ENCODE peak calls at places on chromosomes 12 and 14, in four cellular contexts. A is HCT116, N is K562, V is GM12878. I is an unnamed sample.

GRCh38 chr12:77102691-77103090 is 37.3 kb upstream of the E2F7 start:
- DNase-seq in V (no peak), A (peak; percentile 19), N (no peak), I (no peak)

GRCh38 chr14:69980457-69981414 is 101.5 kb downstream of the SMOC1 start:
- DNase-seq in V (no peak), N (no peak), A (peak; percentile 15), I (no peak)

GRCh38 chr12:47770086-47770726 is 2.8 kb upstream of the SLC48A1 start:
- DNase-seq in A (no peak), N (no peak), V (no peak), I (no peak)

GRCh38 chr12:111451649-111452129 is 46.0 kb downstream of the SH2B3 start:
- DNase-seq in N (peak; percentile 46), V (no peak), A (peak; percentile 24), I (no peak)

GRCh38 chr14:105168496-105168978 is at the start of gene JAG2:
- DNase-seq in A (no peak), V (no peak), N (no peak), I (no peak)

GRCh38 chr12:121812320-121812871 is 8.6 kb downstream of the SETD1B start:
- DNase-seq in A (no peak), V (no peak), N (peak; percentile 93), I (no peak)

GRCh38 chr12:113996026-113996425 is 29.9 kb upstream of the RBM19 start:
- DNase-seq in V (no peak), A (no peak), N (no peak), I (peak; percentile 23)

GRCh38 chr12:51028126-51028810 is 2.1 kb upstream of the SLC11A2 start:
- DNase-seq in A (no peak), V (no peak), N (peak; percentile 58), I (no peak)

GRCh38 chr12:24709201-24709600 is 239.7 kb downstream of the BCAT1 start:
- DNase-seq in V (no peak), N (peak; percentile 36), A (no peak), I (no peak)

GRCh38 chr12:6372403-6373003 is 2.9 kb downstream of the SCNN1A start:
- DNase-seq in V (no peak), N (no peak), A (peak; percentile 90), I (no peak)

GRCh38 chr12:15558915-15559528 is 230.2 kb downstream of the EPS8 start:
- DNase-seq in A (no peak), V (no peak), N (no peak), I (no peak)

GRCh38 chr14:101020971-101021370 is 117.4 kb upstream of the RTL1 start:
- DNase-seq in N (no peak), A (no peak), V (no peak), I (no peak)

GRCh38 chr14:43647302-43647701 is 859.8 kb downstream of the FSCB start:
- DNase-seq in V (no peak), N (no peak), A (no peak), I (peak; percentile 7)

GRCh38 chr14:99133563-99134332 is 138.2 kb downstream of the BCL11B start:
- DNase-seq in A (no peak), N (no peak), V (no peak), I (peak; percentile 44)

GRCh38 chr14:55200646-55201045 is 9.3 kb upstream of the DLGAP5 start:
- DNase-seq in V (no peak), N (no peak), A (no peak), I (no peak)

GRCh38 chr12:25313591-25313990 is 62.9 kb upstream of the KRAS start:
- DNase-seq in A (no peak), N (no peak), V (no peak), I (no peak)

GRCh38 chr12:94783862-94784261 is 133.5 kb upstream of the TMCC3 start:
- DNase-seq in V (no peak), N (no peak), A (no peak), I (no peak)

GRCh38 chr12:4829793-4830162 is 79.9 kb upstream of the KCNA1 start:
- DNase-seq in V (no peak), A (no peak), N (no peak), I (no peak)

GRCh38 chr14:55073856-55074255 is 22.4 kb downstream of the MAPK1IP1L start:
- DNase-seq in V (no peak), N (no peak), A (no peak), I (no peak)

GRCh38 chr14:105484069-105484996 is 2.4 kb upstream of the CRIP1 start:
- DNase-seq in N (no peak), A (no peak), V (no peak), I (no peak)

GRCh38 chr12:82817368-82817767 is 130.7 kb downstream of the TMTC2 start:
- DNase-seq in V (no peak), A (no peak), N (no peak), I (no peak)

GRCh38 chr14:36655054-36655381 is 6.6 kb upstream of the PAX9 start:
- DNase-seq in V (no peak), N (no peak), A (no peak), I (no peak)

GRCh38 chr14:55281316-55281839 is 10.2 kb downstream of the FBXO34 start:
- DNase-seq in V (no peak), A (no peak), N (no peak), I (no peak)

GRCh38 chr14:102591372-102591943 is 991 bp upstream of the RCOR1 start:
- DNase-seq in V (no peak), A (no peak), N (no peak), I (peak; percentile 64)

GRCh38 chr12:18281941-18282340 is 20.6 kb downstream of the PIK3C2G start:
- DNase-seq in A (no peak), N (no peak), V (no peak), I (no peak)

GRCh38 chr12:49979061-49979586 is 6.4 kb downstream of the AQP6 start:
- DNase-seq in N (no peak), V (no peak), A (no peak), I (no peak)
- TF ChIP-seq EGR1 in N (no peak), V (no peak), A (no peak), I (no peak)

DNA sequence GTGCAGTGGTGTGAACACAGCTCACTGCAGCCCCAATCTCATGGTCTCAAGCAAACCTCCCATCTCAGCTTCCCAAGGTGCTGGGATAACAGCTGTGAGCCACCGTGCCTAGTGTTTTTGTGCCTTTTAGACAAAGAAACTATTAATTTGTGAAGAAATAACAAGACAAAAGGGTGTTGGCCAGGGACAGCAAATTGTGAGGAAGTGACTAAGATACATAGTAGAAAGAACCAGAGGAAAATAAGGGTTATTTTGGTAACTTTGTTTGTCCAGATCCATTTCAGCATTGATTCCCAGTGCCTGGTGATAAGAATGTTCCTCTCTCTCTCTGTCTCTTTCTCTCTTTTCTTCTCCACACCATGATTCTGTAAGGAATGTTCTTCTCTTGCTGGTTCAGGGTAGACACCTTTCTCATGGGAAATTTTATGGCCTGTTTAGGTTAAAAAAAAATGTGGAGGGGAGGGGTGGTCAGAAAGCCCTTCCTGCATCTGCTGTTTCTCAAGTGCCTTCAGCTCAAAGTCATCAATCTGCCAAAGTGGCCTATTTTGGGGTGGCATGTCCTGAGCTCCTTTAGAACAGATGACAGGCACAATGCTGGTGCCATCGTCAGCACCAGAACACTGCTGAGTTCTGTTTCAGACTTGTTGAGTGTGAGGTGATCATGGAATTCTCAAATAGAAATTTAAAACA is 184.4 kb upstream of the EEA1 start:
- DNase-seq in A (no peak), N (no peak), V (no peak), I (no peak)
- TF ChIP-seq EGR1 in A (no peak), N (no peak), V (no peak), I (no peak)

GRCh38 chr14:95265106-95266094 is 54.3 kb downstream of the CLMN start:
- DNase-seq in V (peak; percentile 96), N (no peak), A (peak; percentile 98), I (no peak)
- TF ChIP-seq EGR1 in V (no peak), N (no peak), A (peak; percentile 3), I (no peak)

GRCh38 chr14:96204151-96205058 is at the start of gene BDKRB2:
- DNase-seq in V (no peak), A (peak; percentile 38), N (peak; percentile 11), I (peak; percentile 17)
- TF ChIP-seq EGR1 in V (no peak), A (no peak), N (no peak), I (no peak)

GRCh38 chr12:122989874-122990400 is 9.5 kb downstream of the ARL6IP4 start:
- DNase-seq in N (no peak), A (no peak), V (no peak), I (no peak)
- TF ChIP-seq EGR1 in N (no peak), A (no peak), V (no peak), I (no peak)